ENCODE peak calls at places on chromosome 9, in seven cellular contexts. I is upper lobe of left lung, G is sigmoid colon, Q is SK-N-SH, Z is stomach, S is transverse colon, Y is suprapubic skin. D is an unnamed sample.

GRCh38 chr9:85527331-85528015 is 214.3 kb downstream of the AGTPBP1 start:
- DNase-seq in S (no peak), G (no peak), Y (no peak), Q (no peak), Z (no peak), I (no peak), D (no peak)

GRCh38 chr9:69671904-69672827 is at the start of gene APBA1:
- DNase-seq in G (peak; percentile 80), S (peak; percentile 63), Z (peak; percentile 47), I (peak; percentile 94), Q (peak; percentile 89), Y (peak; percentile 67), D (no peak)

GRCh38 chr9:7542648-7543165 is 256.9 kb downstream of the DMAC1 start:
- DNase-seq in Q (no peak), I (no peak), S (no peak), Y (no peak), Z (no peak), G (no peak), D (no peak)

GRCh38 chr9:6194934-6195333 is 20.7 kb upstream of the IL33 start:
- DNase-seq in Z (no peak), G (no peak), S (no peak), Q (no peak), I (no peak), Y (no peak), D (no peak)

GRCh38 chr9:99368341-99369326 is 146.6 kb downstream of the SEC61B start:
- DNase-seq in Q (no peak), G (peak; percentile 77), I (peak; percentile 53), Y (no peak), Z (no peak), S (peak; percentile 10), D (no peak)

GRCh38 chr9:214488-215448 is at the start of gene DOCK8:
- DNase-seq in G (peak; percentile 76), Z (peak; percentile 83), S (peak; percentile 80), Y (peak; percentile 79), Q (peak; percentile 32), I (peak; percentile 97), D (peak; percentile 93)

GRCh38 chr9:11749396-11749795 is 943.8 kb upstream of the TYRP1 start:
- DNase-seq in G (no peak), Z (no peak), Q (no peak), I (no peak), S (no peak), Y (no peak), D (no peak)

GRCh38 chr9:92686954-92687353 is 17.0 kb upstream of the IPPK start:
- DNase-seq in S (no peak), Y (no peak), I (no peak), G (no peak), Q (no peak), Z (no peak), D (no peak)

GRCh38 chr9:27340876-27341540 is 44.1 kb upstream of the EQTN start:
- DNase-seq in Q (no peak), Y (no peak), I (no peak), G (no peak), Z (no peak), S (no peak), D (peak; percentile 45)

GRCh38 chr9:4366649-4367330 is 66.9 kb upstream of the GLIS3 start:
- DNase-seq in G (peak; percentile 66), Q (peak; percentile 12), I (no peak), Z (peak; percentile 37), Y (no peak), S (peak; percentile 19), D (peak; percentile 64)

GRCh38 chr9:79572891-79573696 is 1.3 kb downstream of the TLE4 start:
- DNase-seq in I (peak; percentile 94), Z (peak; percentile 51), Y (peak; percentile 76), S (peak; percentile 53), G (peak; percentile 73), Q (peak; percentile 62), D (no peak)

GRCh38 chr9:136808075-136808780 is 480 bp downstream of the RABL6 start:
- DNase-seq in Y (no peak), Q (peak; percentile 78), Z (peak; percentile 34), G (no peak), S (peak; percentile 35), I (peak; percentile 92), D (no peak)

GRCh38 chr9:81112638-81113037 is 576.7 kb downstream of the TLE1 start:
- DNase-seq in I (no peak), Q (no peak), G (no peak), Y (no peak), S (no peak), Z (no peak), D (no peak)

GRCh38 chr9:120868339-120868675 is 8.7 kb downstream of the PHF19 start:
- DNase-seq in S (no peak), Y (no peak), Z (no peak), G (no peak), Q (no peak), I (no peak), D (no peak)

GRCh38 chr9:109030426-109030825 is 17.1 kb upstream of the CTNNAL1 start:
- DNase-seq in Z (no peak), Y (no peak), G (no peak), Q (no peak), S (no peak), I (no peak), D (no peak)

GRCh38 chr9:117413346-117414219 is 1.3 kb downstream of the ASTN2 start:
- DNase-seq in S (no peak), I (peak; percentile 61), G (no peak), Q (peak; percentile 82), Y (no peak), Z (no peak), D (no peak)

DNA sequence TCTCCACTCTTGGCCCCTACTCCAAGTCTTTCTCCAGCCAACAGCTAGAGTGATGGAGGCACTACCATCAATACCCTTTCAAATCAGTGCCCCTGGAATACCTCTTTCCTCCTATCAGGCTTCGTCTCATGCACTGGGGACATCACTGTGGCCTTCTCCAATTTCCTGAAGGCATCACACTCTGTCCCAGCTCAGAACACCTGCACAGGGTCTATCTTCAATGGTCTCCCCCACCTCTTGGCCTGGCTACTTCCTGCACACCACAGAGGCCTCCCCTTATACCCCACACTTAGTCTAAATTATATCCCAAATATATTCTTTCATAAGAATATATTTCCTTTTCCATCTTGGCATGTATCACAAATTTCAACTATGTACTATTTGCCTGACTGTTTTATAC is 34.5 kb downstream of the ECPAS start:
- DNase-seq in G (no peak), S (no peak), Z (no peak), I (no peak), Y (no peak), Q (no peak), D (no peak)
- TF ChIP-seq EP300 in G (no peak), S (no peak), Z (no peak), I (no peak), Y (no peak), Q (no peak), D (no peak)

GRCh38 chr9:114216081-114216480 is 60.7 kb downstream of the COL27A1 start:
- DNase-seq in G (no peak), Q (peak; percentile 70), I (peak; percentile 81), Z (peak; percentile 74), Y (no peak), S (no peak), D (no peak)

GRCh38 chr9:114212841-114213240 is 57.5 kb downstream of the COL27A1 start:
- DNase-seq in I (no peak), G (no peak), Z (no peak), Q (no peak), S (no peak), Y (no peak), D (no peak)

GRCh38 chr9:114213566-114213965 is 58.2 kb downstream of the COL27A1 start:
- DNase-seq in Z (no peak), G (no peak), Q (no peak), I (no peak), Y (no peak), S (no peak), D (no peak)

GRCh38 chr9:114214686-114215397 is 59.5 kb downstream of the COL27A1 start:
- DNase-seq in S (no peak), Q (no peak), G (no peak), I (no peak), Z (no peak), Y (no peak), D (no peak)

GRCh38 chr9:114214181-114214580 is 58.8 kb downstream of the COL27A1 start:
- DNase-seq in G (no peak), I (no peak), Z (no peak), Q (no peak), S (no peak), Y (no peak), D (no peak)
- TF ChIP-seq POLR2AphosphoS5 in G (no peak), I (no peak), Z (no peak), Q (no peak), S (no peak), Y (no peak), D (no peak)

GRCh38 chr9:14347408-14348224 is 33.7 kb upstream of the NFIB start:
- DNase-seq in G (peak; percentile 77), I (peak; percentile 90), S (peak; percentile 28), Y (no peak), Z (no peak), Q (peak; percentile 9), D (no peak)

GRCh38 chr9:14349141-14349817 is 35.3 kb upstream of the NFIB start:
- DNase-seq in Y (no peak), I (no peak), S (no peak), G (no peak), Z (no peak), Q (peak; percentile 11), D (no peak)

GRCh38 chr9:14349818-14350333 is 35.9 kb upstream of the NFIB start:
- DNase-seq in Q (no peak), I (peak; percentile 33), G (no peak), S (no peak), Z (no peak), Y (no peak), D (no peak)

GRCh38 chr9:14346826-14347407 is 33.0 kb upstream of the NFIB start:
- DNase-seq in S (no peak), G (no peak), I (peak; percentile 79), Y (no peak), Z (no peak), Q (peak; percentile 20), D (no peak)

DNA sequence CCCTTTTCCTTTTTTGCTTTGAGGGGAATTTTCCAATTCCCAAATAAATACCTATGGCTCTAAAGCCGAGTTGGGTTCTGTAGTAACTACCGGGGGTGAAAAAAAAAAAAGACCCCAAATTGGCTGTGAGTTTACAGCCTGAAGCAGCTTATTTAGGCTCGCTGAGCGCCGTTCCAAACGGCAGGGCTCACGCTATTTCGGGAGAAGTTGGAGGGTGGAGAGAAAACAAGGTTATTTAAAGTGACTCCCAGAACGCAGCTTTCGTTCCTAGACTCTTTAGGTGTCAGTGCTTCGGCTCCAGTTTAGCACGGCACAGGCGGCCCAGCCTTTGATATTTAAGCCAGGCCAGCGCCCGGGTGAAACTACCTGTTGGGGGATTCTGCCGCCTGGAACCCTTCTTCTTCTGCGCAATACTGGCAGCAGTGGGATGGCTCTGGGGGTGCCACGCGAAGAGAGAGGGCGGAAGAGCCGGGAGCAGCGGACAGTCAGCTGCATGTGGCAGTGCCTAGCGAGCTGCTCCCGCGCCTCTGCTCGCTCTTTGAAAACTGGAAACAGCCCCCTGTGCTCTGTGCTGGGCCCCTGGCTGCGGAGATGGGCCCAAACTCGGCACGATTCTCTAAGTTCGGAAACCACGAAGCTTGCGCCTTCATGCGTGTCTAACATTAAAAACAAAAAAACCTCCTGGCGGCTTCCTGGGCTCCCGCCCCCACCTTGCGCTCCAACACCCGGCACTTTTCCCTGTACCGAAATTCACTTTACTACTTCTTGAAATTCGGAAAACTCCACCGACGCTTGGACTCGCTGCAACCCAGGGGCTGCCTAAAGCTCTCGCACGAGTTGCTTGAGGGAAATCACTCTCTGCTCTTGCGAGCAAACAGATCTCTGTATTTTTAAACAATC is 34.5 kb upstream of the NFIB start:
- DNase-seq in Z (no peak), Q (peak; percentile 16), S (no peak), I (peak; percentile 53), Y (no peak), G (no peak), D (peak; percentile 77)
- H3K4me3 ChIP-seq in Z (peak overlapping the region; percentile 65), Q (no peak overlapping the region), S (no peak overlapping the region), I (peak overlapping the region; percentile 44), Y (peak overlapping the region; percentile 61), G (peak overlapping the region; percentile 43), D (peak overlapping the region; percentile 61)

GRCh38 chr9:78025186-78025585 is 6.4 kb downstream of the GNAQ start:
- DNase-seq in Q (no peak), G (no peak), S (no peak), Z (no peak), I (no peak), Y (no peak), D (no peak)
- TF ChIP-seq EP300 in Q (no peak), G (no peak), S (no peak), Z (no peak), I (no peak), Y (no peak), D (no peak)